ENCODE peak calls at places on chromosomes 2 and 18, in nine cellular contexts. F is left ventricle myocardium inferior; R is C1 segment of cervical spinal cord; H is occipital lobe; T is GM03348; I is RCC 7860; D is GM20000; K is activated CD4-positive, alpha-beta T cell treated with anti-CD3 and anti-CD28 coated beads, Interleukin-2, amount 50 U/mL, for 1 hour; S is iris pigment epithelial cell. N is an unnamed sample.

GRCh38 chr2:29788066-29788465 is 133.3 kb downstream of the ALK start:
- DNase-seq in F (no peak), R (no peak), H (no peak), T (no peak), I (no peak), D (no peak), K (no peak), S (no peak), N (no peak)

GRCh38 chr2:37705191-37705590 is 33.7 kb upstream of the CDC42EP3 start:
- DNase-seq in F (no peak), R (no peak), H (no peak), T (no peak), I (no peak), D (no peak), K (no peak), S (no peak), N (no peak)

GRCh38 chr2:10278763-10279471 is 23.8 kb upstream of the HPCAL1 start:
- DNase-seq in F (no peak), R (no peak), H (no peak), T (no peak), I (no peak), D (no peak), K (no peak), S (no peak), N (no peak)

GRCh38 chr18:51066273-51066672 is 36.3 kb downstream of the SMAD4 start:
- DNase-seq in F (no peak), R (no peak), H (no peak), T (peak; percentile 12), I (no peak), D (no peak), K (no peak), S (peak; percentile 86), N (peak; percentile 49)

GRCh38 chr2:240662681-240663080 is 20.0 kb downstream of the AQP12B start:
- DNase-seq in F (no peak), R (no peak), H (no peak), T (no peak), I (no peak), D (no peak), K (no peak), S (peak; percentile 66), N (no peak)

GRCh38 chr2:239369631-239370161 is 31.1 kb downstream of the HDAC4 start:
- DNase-seq in F (no peak), R (no peak), H (no peak), T (peak; percentile 69), I (no peak), D (peak; percentile 74), K (peak; percentile 71), S (peak; percentile 29), N (peak; percentile 81)

GRCh38 chr18:13653746-13654455 is 72.5 kb downstream of the FAM210A start:
- DNase-seq in F (no peak), R (no peak), H (peak; percentile 54), T (peak; percentile 29), I (no peak), D (no peak), K (no peak), S (no peak), N (no peak)

GRCh38 chr18:79755496-79756142 is 42.1 kb upstream of the KCNG2 start:
- DNase-seq in F (no peak), R (no peak), H (no peak), T (no peak), I (no peak), D (no peak), K (no peak), S (no peak), N (no peak)

GRCh38 chr18:44901283-44901682 is 220.6 kb downstream of the SETBP1 start:
- DNase-seq in F (no peak), R (no peak), H (no peak), T (no peak), I (no peak), D (no peak), K (no peak), S (peak; percentile 7), N (no peak)

GRCh38 chr18:29753379-29753778 is 1289.2 kb downstream of the DSC3 start:
- DNase-seq in F (no peak), R (no peak), H (no peak), T (no peak), I (no peak), D (no peak), K (no peak), S (peak; percentile 12), N (no peak)

GRCh38 chr2:72694715-72695496 is 130.9 kb downstream of the EXOC6B start:
- DNase-seq in F (peak; percentile 72), R (no peak), H (no peak), T (peak; percentile 24), I (no peak), D (no peak), K (no peak), S (peak; percentile 84), N (peak; percentile 66)

GRCh38 chr2:101689120-101689827 is 8.2 kb upstream of the MAP4K4 start:
- DNase-seq in F (no peak), R (no peak), H (no peak), T (no peak), I (no peak), D (no peak), K (no peak), S (no peak), N (no peak)

GRCh38 chr18:79866889-79867574 is 69.3 kb downstream of the KCNG2 start:
- DNase-seq in F (no peak), R (no peak), H (no peak), T (peak; percentile 10), I (no peak), D (no peak), K (no peak), S (peak; percentile 40), N (no peak)

GRCh38 chr18:75129717-75130477 is 79.0 kb downstream of the PTGR3 start:
- DNase-seq in F (no peak), R (no peak), H (no peak), T (no peak), I (no peak), D (no peak), K (no peak), S (no peak), N (no peak)

GRCh38 chr2:62410015-62410453 is 96.0 kb downstream of the TMEM17 start:
- DNase-seq in F (no peak), R (peak; percentile 16), H (no peak), T (no peak), I (no peak), D (no peak), K (no peak), S (no peak), N (no peak)

GRCh38 chr18:24068945-24069693 is 54.6 kb downstream of the TTC39C start:
- DNase-seq in F (no peak), R (no peak), H (no peak), T (no peak), I (no peak), D (no peak), K (no peak), S (no peak), N (no peak)